ENCODE peak calls at places on chromosome X, in six cellular contexts. A is AG04450, Q is uterus, Z is osteoblast, H is right lobe of liver, E is ovary. C is an unnamed sample.

GRCh38 chrX:118974088-118974907 is at the start of gene LONRF3:
- DNase-seq in A (no peak), Q (peak; percentile 76), Z (peak; percentile 88), H (peak; percentile 84), E (peak; percentile 80), C (peak; percentile 57)

GRCh38 chrX:28628101-28628500 is 40.9 kb downstream of the IL1RAPL1 start:
- DNase-seq in A (no peak), Q (no peak), Z (no peak), H (no peak), E (no peak), C (no peak)

GRCh38 chrX:24963823-24964222 is 51.9 kb downstream of the ARX start:
- DNase-seq in A (no peak), Q (no peak), Z (no peak), H (no peak), E (no peak), C (no peak)

GRCh38 chrX:96004386-96004785 is 680.3 kb upstream of the DIAPH2 start:
- DNase-seq in A (peak; percentile 38), Q (no peak), Z (peak; percentile 25), H (no peak), E (no peak), C (no peak)

GRCh38 chrX:113947548-113947947 is 636.3 kb upstream of the HTR2C start:
- DNase-seq in A (no peak), Q (no peak), Z (no peak), H (no peak), E (no peak), C (no peak)

GRCh38 chrX:96756491-96756890 is 71.8 kb downstream of the DIAPH2 start:
- DNase-seq in A (no peak), Q (no peak), Z (no peak), H (no peak), E (no peak), C (no peak)

GRCh38 chrX:9846631-9847030 is 60.4 kb downstream of the SHROOM2 start:
- DNase-seq in A (no peak), Q (no peak), Z (no peak), H (no peak), E (no peak), C (no peak)

GRCh38 chrX:39818071-39818470 is 279.7 kb downstream of the BCOR start:
- DNase-seq in A (no peak), Q (no peak), Z (peak; percentile 81), H (no peak), E (no peak), C (no peak)

GRCh38 chrX:39677987-39678840 is 419.5 kb downstream of the BCOR start:
- DNase-seq in A (no peak), Q (no peak), Z (no peak), H (no peak), E (no peak), C (peak; percentile 72)

GRCh38 chrX:25226151-25226550 is 210.4 kb upstream of the ARX start:
- DNase-seq in A (no peak), Q (no peak), Z (no peak), H (no peak), E (no peak), C (no peak)

GRCh38 chrX:121179972-121180371 is 132.6 kb downstream of the GLUD2 start:
- DNase-seq in A (no peak), Q (no peak), Z (no peak), H (no peak), E (no peak), C (no peak)

GRCh38 chrX:78119521-78120227 is 15.6 kb downstream of the PGK1 start:
- DNase-seq in A (no peak), Q (no peak), Z (no peak), H (no peak), E (no peak), C (no peak)

GRCh38 chrX:125673758-125674157 is 354.1 kb downstream of the TEX13C start:
- DNase-seq in A (no peak), Q (no peak), Z (no peak), H (no peak), E (no peak), C (no peak)

GRCh38 chrX:50157545-50158125 is 43.2 kb downstream of the AKAP4 start:
- DNase-seq in A (no peak), Q (peak; percentile 30), Z (no peak), H (no peak), E (no peak), C (no peak)

GRCh38 chrX:100895365-100896075 is 21.4 kb upstream of the NOX1 start:
- DNase-seq in A (no peak), Q (no peak), Z (no peak), H (no peak), E (peak; percentile 19), C (no peak)

GRCh38 chrX:72258174-72258573 is 18.9 kb downstream of the RPS4X start:
- DNase-seq in A (peak; percentile 57), Q (no peak), Z (peak; percentile 88), H (no peak), E (no peak), C (no peak)

GRCh38 chrX:82813671-82814078 is 694.4 kb upstream of the POU3F4 start:
- DNase-seq in A (peak; percentile 36), Q (no peak), Z (peak; percentile 46), H (no peak), E (no peak), C (no peak)

GRCh38 chrX:106581856-106582255 is 29.9 kb upstream of the RADX start:
- DNase-seq in A (no peak), Q (no peak), Z (no peak), H (no peak), E (no peak), C (no peak)

GRCh38 chrX:46444011-46444410 is 101.2 kb downstream of the ZNF674 start:
- DNase-seq in A (peak; percentile 39), Q (no peak), Z (peak; percentile 90), H (no peak), E (no peak), C (no peak)

GRCh38 chrX:1524874-1525582 is 12.0 kb downstream of the P2RY8 start:
- DNase-seq in A (no peak), Q (no peak), Z (no peak), H (no peak), E (no peak), C (no peak)

GRCh38 chrX:12985336-12985735 is 10.4 kb downstream of the TMSB4X start:
- DNase-seq in A (no peak), Q (no peak), Z (no peak), H (no peak), E (no peak), C (no peak)

GRCh38 chrX:12979011-12979629 is 4.2 kb downstream of the TMSB4X start:
- DNase-seq in A (no peak), Q (no peak), Z (no peak), H (no peak), E (no peak), C (no peak)

GRCh38 chrX:12984629-12985303 is 9.9 kb downstream of the TMSB4X start:
- DNase-seq in A (no peak), Q (no peak), Z (peak; percentile 38), H (no peak), E (no peak), C (no peak)

GRCh38 chrX:12979630-12980015 is 4.7 kb downstream of the TMSB4X start:
- DNase-seq in A (no peak), Q (no peak), Z (no peak), H (no peak), E (no peak), C (no peak)

GRCh38 chrX:12981880-12982279 is 7.0 kb downstream of the TMSB4X start:
- DNase-seq in A (no peak), Q (no peak), Z (no peak), H (no peak), E (no peak), C (no peak)
- H3K27ac ChIP-seq in A (no peak overlapping the region), Q (no peak overlapping the region), Z (no peak overlapping the region), H (no peak overlapping the region), E (no peak overlapping the region), C (no peak overlapping the region)

DNA sequence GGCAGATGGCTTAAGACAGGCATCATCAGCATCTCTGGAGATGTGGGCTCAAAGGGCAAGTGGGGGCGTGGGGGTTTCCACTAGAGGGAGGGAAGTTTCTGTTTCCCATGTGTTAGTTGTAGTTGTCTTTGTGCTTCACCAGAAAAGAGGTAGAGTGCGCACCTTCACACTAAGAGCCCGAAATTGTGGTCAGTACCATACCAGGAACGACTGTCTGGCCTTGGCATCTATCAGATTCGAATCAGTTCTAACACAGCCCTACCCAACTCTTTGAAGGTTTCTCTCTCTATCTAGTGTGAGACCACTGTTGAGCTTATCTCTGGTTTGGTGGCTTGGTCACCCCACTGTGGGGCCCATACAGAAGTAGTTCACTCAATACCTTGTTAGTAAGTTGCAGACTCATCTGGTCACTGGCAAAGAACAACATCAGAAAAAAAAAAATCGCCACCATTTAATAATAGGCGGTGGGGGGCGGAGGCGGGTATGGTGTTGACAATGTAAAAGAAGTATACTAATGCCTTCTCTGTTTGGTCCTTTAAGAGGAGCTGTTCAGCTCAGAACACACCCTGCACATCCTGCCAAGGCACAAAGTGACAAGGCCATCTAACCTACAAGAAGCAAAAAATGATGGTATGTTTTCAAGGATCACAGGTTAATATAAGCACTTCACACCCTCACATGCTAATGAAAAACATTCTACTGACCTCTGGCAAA is 71.1 kb downstream of the NYX start:
- DNase-seq in A (no peak), Q (no peak), Z (peak; percentile 37), H (no peak), E (no peak), C (no peak)
- H3K27ac ChIP-seq in A (no peak overlapping the region), Q (no peak overlapping the region), Z (no peak overlapping the region), H (no peak overlapping the region), E (no peak overlapping the region), C (no peak overlapping the region)

DNA sequence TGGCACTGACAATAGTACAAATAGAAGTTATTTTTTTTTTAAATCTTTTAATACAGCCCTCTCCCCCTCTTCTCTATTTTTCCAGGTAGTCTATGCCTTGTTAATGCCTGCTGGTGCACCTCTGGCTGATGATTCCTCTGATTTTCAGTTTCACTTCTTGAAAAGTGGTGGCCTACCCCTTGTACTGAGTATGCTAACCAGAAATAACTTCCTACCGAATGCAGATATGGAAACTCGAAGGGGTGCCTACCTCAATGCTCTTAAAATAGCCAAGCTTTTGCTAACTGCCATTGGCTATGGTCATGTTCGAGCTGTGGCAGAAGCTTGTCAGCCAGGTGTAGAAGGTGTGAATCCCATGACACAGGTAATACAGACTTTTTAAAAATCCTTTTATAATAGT is 99.1 kb downstream of the USP9X start:
- DNase-seq in A (no peak), Q (no peak), Z (no peak), H (no peak), E (no peak), C (no peak)
- H3K27ac ChIP-seq in A (no peak overlapping the region), Q (no peak overlapping the region), Z (no peak overlapping the region), H (no peak overlapping the region), E (no peak overlapping the region), C (no peak overlapping the region)

GRCh38 chrX:129793604-129794191 is 13.9 kb downstream of the SASH3 start:
- DNase-seq in A (no peak), Q (no peak), Z (peak; percentile 58), H (no peak), E (no peak), C (no peak)

GRCh38 chrX:129797251-129797906 is 17.6 kb downstream of the SASH3 start:
- DNase-seq in A (no peak), Q (no peak), Z (peak; percentile 52), H (no peak), E (no peak), C (no peak)

GRCh38 chrX:129798888-129799287 is 19.1 kb downstream of the SASH3 start:
- DNase-seq in A (no peak), Q (no peak), Z (peak; percentile 54), H (no peak), E (no peak), C (no peak)

GRCh38 chrX:129795584-129795983 is 15.8 kb downstream of the SASH3 start:
- DNase-seq in A (no peak), Q (no peak), Z (peak; percentile 42), H (no peak), E (no peak), C (no peak)

GRCh38 chrX:129798456-129798855 is 18.7 kb downstream of the SASH3 start:
- DNase-seq in A (no peak), Q (no peak), Z (peak; percentile 74), H (no peak), E (no peak), C (no peak)
- H3K27ac ChIP-seq in A (no peak overlapping the region), Q (no peak overlapping the region), Z (no peak overlapping the region), H (no peak overlapping the region), E (no peak overlapping the region), C (no peak overlapping the region)

C was measured in substantia nigra.